ENCODE peak calls at places on chromosomes 7 and 10, in five cellular contexts. One of them, this sample, is unnamed.

GRCh38 chr10:72310636-72311035 is 36.9 kb downstream of the DDIT4 start:
- DNase-seq in RCC 7860: peak; percentile 62
- DNase-seq in heart left ventricle: peak; percentile 52
- DNase-seq in mesendoderm: no peak
- DNase-seq in G401: peak; percentile 77
- DNase-seq in this sample: no peak

GRCh38 chr7:134882481-134882880 is 103.0 kb downstream of the CALD1 start:
- DNase-seq in RCC 7860: no peak
- DNase-seq in heart left ventricle: no peak
- DNase-seq in mesendoderm: peak; percentile 78
- DNase-seq in G401: no peak
- DNase-seq in this sample: no peak

GRCh38 chr7:94059747-94060146 is 55.6 kb upstream of the BET1 start:
- DNase-seq in RCC 7860: peak; percentile 72
- DNase-seq in heart left ventricle: no peak
- DNase-seq in mesendoderm: no peak
- DNase-seq in G401: no peak
- DNase-seq in this sample: no peak

GRCh38 chr10:14036233-14036632 is 294.5 kb downstream of the FRMD4A start:
- DNase-seq in RCC 7860: no peak
- DNase-seq in heart left ventricle: no peak
- DNase-seq in mesendoderm: no peak
- DNase-seq in G401: no peak
- DNase-seq in this sample: no peak

GRCh38 chr7:152030561-152030960 is 5.1 kb downstream of the GALNT11 start:
- DNase-seq in RCC 7860: no peak
- DNase-seq in heart left ventricle: no peak
- DNase-seq in mesendoderm: no peak
- DNase-seq in G401: no peak
- DNase-seq in this sample: no peak

GRCh38 chr10:130498934-130499333 is 362.7 kb downstream of the GLRX3 start:
- DNase-seq in RCC 7860: no peak
- DNase-seq in heart left ventricle: no peak
- DNase-seq in mesendoderm: no peak
- DNase-seq in G401: no peak
- DNase-seq in this sample: no peak

GRCh38 chr7:42972703-42973500 is 40.7 kb downstream of the MRPL32 start:
- DNase-seq in RCC 7860: peak; percentile 80
- DNase-seq in heart left ventricle: no peak
- DNase-seq in mesendoderm: peak; percentile 26
- DNase-seq in G401: no peak
- DNase-seq in this sample: no peak

GRCh38 chr10:68628576-68629127 is 68.5 kb downstream of the TET1 start:
- DNase-seq in RCC 7860: no peak
- DNase-seq in heart left ventricle: no peak
- DNase-seq in mesendoderm: no peak
- DNase-seq in G401: no peak
- DNase-seq in this sample: no peak

GRCh38 chr7:150520145-150520544 is 5.5 kb downstream of the GIMAP7 start:
- DNase-seq in RCC 7860: no peak
- DNase-seq in heart left ventricle: no peak
- DNase-seq in mesendoderm: no peak
- DNase-seq in G401: no peak
- DNase-seq in this sample: no peak

GRCh38 chr7:141550694-141551079 is 523 bp upstream of the AGK start:
- DNase-seq in RCC 7860: no peak
- DNase-seq in heart left ventricle: no peak
- DNase-seq in mesendoderm: no peak
- DNase-seq in G401: peak; percentile 57
- DNase-seq in this sample: no peak

GRCh38 chr10:103983367-103983911 is 16.5 kb downstream of the SLK start:
- DNase-seq in RCC 7860: no peak
- DNase-seq in heart left ventricle: no peak
- DNase-seq in mesendoderm: peak; percentile 5
- DNase-seq in G401: no peak
- DNase-seq in this sample: no peak

GRCh38 chr10:5927306-5927705 is 37.3 kb downstream of the FBH1 start:
- DNase-seq in RCC 7860: no peak
- DNase-seq in heart left ventricle: no peak
- DNase-seq in mesendoderm: no peak
- DNase-seq in G401: peak; percentile 27
- DNase-seq in this sample: no peak

GRCh38 chr10:18229839-18230238 is 89.6 kb downstream of the CACNB2 start:
- DNase-seq in RCC 7860: peak; percentile 55
- DNase-seq in heart left ventricle: no peak
- DNase-seq in mesendoderm: no peak
- DNase-seq in G401: no peak
- DNase-seq in this sample: no peak

GRCh38 chr7:139125637-139126036 is 16.1 kb upstream of the ZC3HAV1 start:
- DNase-seq in RCC 7860: no peak
- DNase-seq in heart left ventricle: no peak
- DNase-seq in mesendoderm: no peak
- DNase-seq in G401: no peak
- DNase-seq in this sample: no peak

GRCh38 chr7:16982640-16983103 is 100.9 kb upstream of the AGR3 start:
- DNase-seq in RCC 7860: peak; percentile 42
- DNase-seq in heart left ventricle: no peak
- DNase-seq in mesendoderm: peak; percentile 57
- DNase-seq in G401: peak; percentile 23
- DNase-seq in this sample: no peak

GRCh38 chr10:13890617-13891541 is 304.1 kb downstream of the PRPF18 start:
- DNase-seq in RCC 7860: no peak
- DNase-seq in heart left ventricle: peak; percentile 64
- DNase-seq in mesendoderm: peak; percentile 52
- DNase-seq in G401: peak; percentile 71
- DNase-seq in this sample: no peak

GRCh38 chr10:14834588-14834987 is 3.2 kb downstream of the CDNF start:
- DNase-seq in RCC 7860: no peak
- DNase-seq in heart left ventricle: no peak
- DNase-seq in mesendoderm: peak; percentile 22
- DNase-seq in G401: no peak
- DNase-seq in this sample: no peak

GRCh38 chr10:86647773-86648705 is 6.3 kb upstream of the OPN4 start:
- DNase-seq in RCC 7860: no peak
- DNase-seq in heart left ventricle: peak; percentile 29
- DNase-seq in mesendoderm: no peak
- DNase-seq in G401: no peak
- DNase-seq in this sample: no peak

GRCh38 chr7:155011081-155011480 is 8.2 kb upstream of the PAXIP1 start:
- DNase-seq in RCC 7860: peak; percentile 48
- DNase-seq in heart left ventricle: no peak
- DNase-seq in mesendoderm: no peak
- DNase-seq in G401: no peak
- DNase-seq in this sample: no peak

GRCh38 chr10:115026041-115026779 is 67.0 kb upstream of the ATRNL1 start:
- DNase-seq in RCC 7860: no peak
- DNase-seq in heart left ventricle: no peak
- DNase-seq in mesendoderm: peak; percentile 28
- DNase-seq in G401: peak; percentile 62
- DNase-seq in this sample: no peak